ENCODE peak calls at places on chromosome 2, in ten cellular contexts. U, B, O, N, Q, W, V, J, T and X are unnamed samples.
A peak's percentile ranks its signal among the peaks of the same experiment; 100 is the strongest.

GRCh38 chr2:210541280-210541902 is 15.0 kb upstream of the CPS1 start:
- DNase-seq in U (peak; percentile 37), B (no peak), O (no peak), N (peak; percentile 24), Q (no peak), W (no peak), V (peak; percentile 95), J (no peak), T (no peak), X (peak; percentile 44)

GRCh38 chr2:71668326-71669057 is 215.1 kb downstream of the DYSF start:
- DNase-seq in U (no peak), B (peak; percentile 29), O (no peak), N (no peak), Q (no peak), W (no peak), V (no peak), J (no peak), T (no peak), X (no peak)

GRCh38 chr2:18752022-18752493 is 162.7 kb upstream of the NT5C1B start:
- DNase-seq in U (peak; percentile 27), B (no peak), O (peak; percentile 37), N (peak; percentile 91), Q (no peak), W (no peak), V (peak; percentile 73), J (no peak), T (no peak), X (peak; percentile 85)

GRCh38 chr2:117917223-117917917 is 96.5 kb downstream of the CCDC93 start:
- DNase-seq in U (no peak), B (no peak), O (peak; percentile 14), N (no peak), Q (no peak), W (no peak), V (peak; percentile 82), J (peak; percentile 66), T (no peak), X (peak; percentile 59)

GRCh38 chr2:27582129-27582694 is 630 bp upstream of the ZNF512 start:
- DNase-seq in U (peak; percentile 4), B (no peak), O (no peak), N (no peak), Q (no peak), W (no peak), V (no peak), J (no peak), T (no peak), X (no peak)

GRCh38 chr2:234211797-234212196 is 161.3 kb downstream of the SPP2 start:
- DNase-seq in U (no peak), B (no peak), O (peak; percentile 48), N (peak; percentile 28), Q (no peak), W (no peak), V (no peak), J (no peak), T (no peak), X (peak; percentile 90)

GRCh38 chr2:108184421-108184820 is 55.3 kb upstream of the SULT1C3 start:
- DNase-seq in U (peak; percentile 13), B (no peak), O (peak; percentile 10), N (peak; percentile 16), Q (no peak), W (peak; percentile 17), V (peak; percentile 29), J (no peak), T (no peak), X (peak; percentile 70)

GRCh38 chr2:232927793-232928563 is 57.9 kb downstream of the SNORC start:
- DNase-seq in U (no peak), B (no peak), O (no peak), N (no peak), Q (no peak), W (peak; percentile 18), V (no peak), J (no peak), T (no peak), X (no peak)

GRCh38 chr2:10028988-10029874 is 14.1 kb upstream of the KLF11 start:
- DNase-seq in U (no peak), B (peak; percentile 68), O (no peak), N (no peak), Q (peak; percentile 55), W (peak; percentile 43), V (no peak), J (no peak), T (peak; percentile 76), X (peak; percentile 75)

GRCh38 chr2:52144588-52144987 is 1112.7 kb upstream of the NRXN1 start:
- DNase-seq in U (no peak), B (no peak), O (peak; percentile 15), N (no peak), Q (no peak), W (no peak), V (no peak), J (no peak), T (no peak), X (peak; percentile 35)

GRCh38 chr2:9085353-9085752 is 81.9 kb upstream of the MBOAT2 start:
- DNase-seq in U (peak; percentile 50), B (no peak), O (peak; percentile 38), N (peak; percentile 32), Q (no peak), W (no peak), V (no peak), J (peak; percentile 26), T (no peak), X (no peak)

GRCh38 chr2:214192711-214193110 is 218.1 kb upstream of the VWC2L start:
- DNase-seq in U (peak; percentile 62), B (no peak), O (peak; percentile 20), N (peak; percentile 12), Q (no peak), W (no peak), V (no peak), J (no peak), T (no peak), X (no peak)

GRCh38 chr2:236309669-236310029 is 45.4 kb upstream of the ASB18 start:
- DNase-seq in U (no peak), B (peak; percentile 73), O (peak; percentile 8), N (no peak), Q (no peak), W (peak; percentile 68), V (peak; percentile 31), J (no peak), T (no peak), X (peak; percentile 42)

GRCh38 chr2:209958016-209958415 is 44.4 kb upstream of the RPE start:
- DNase-seq in U (no peak), B (no peak), O (no peak), N (no peak), Q (no peak), W (no peak), V (no peak), J (no peak), T (no peak), X (no peak)

GRCh38 chr2:7052404-7052803 is 135.2 kb downstream of the RNF144A start:
- DNase-seq in U (no peak), B (no peak), O (no peak), N (no peak), Q (no peak), W (no peak), V (no peak), J (no peak), T (peak; percentile 54), X (no peak)

GRCh38 chr2:219296631-219297391 is 12.4 kb downstream of the PTPRN start:
- DNase-seq in U (no peak), B (no peak), O (no peak), N (no peak), Q (no peak), W (no peak), V (no peak), J (no peak), T (no peak), X (no peak)

GRCh38 chr2:84946204-84947009 is 24.6 kb upstream of the KCMF1 start:
- DNase-seq in U (peak; percentile 76), B (no peak), O (peak; percentile 67), N (no peak), Q (no peak), W (no peak), V (peak; percentile 96), J (no peak), T (peak; percentile 66), X (peak; percentile 56)

GRCh38 chr2:107002735-107003134 is 116.8 kb upstream of the ST6GAL2 start:
- DNase-seq in U (no peak), B (no peak), O (peak; percentile 20), N (peak; percentile 33), Q (no peak), W (no peak), V (no peak), J (peak; percentile 45), T (no peak), X (peak; percentile 52)

GRCh38 chr2:98637401-98638144 is 29.2 kb downstream of the UNC50 start:
- DNase-seq in U (no peak), B (no peak), O (no peak), N (no peak), Q (no peak), W (no peak), V (no peak), J (no peak), T (no peak), X (no peak)

GRCh38 chr2:227748079-227748478 is 2.4 kb downstream of the SCYGR8 start:
- DNase-seq in U (no peak), B (peak; percentile 73), O (no peak), N (no peak), Q (no peak), W (peak; percentile 36), V (peak; percentile 63), J (no peak), T (no peak), X (no peak)

GRCh38 chr2:236572482-236572881 is 2.9 kb downstream of the ACKR3 start:
- DNase-seq in U (peak; percentile 29), B (no peak), O (peak; percentile 60), N (no peak), Q (peak; percentile 56), W (no peak), V (no peak), J (no peak), T (no peak), X (no peak)

GRCh38 chr2:59996830-59997229 is 556.6 kb downstream of the BCL11A start:
- DNase-seq in U (no peak), B (no peak), O (no peak), N (no peak), Q (no peak), W (no peak), V (no peak), J (no peak), T (no peak), X (no peak)
- TF ChIP-seq CTCF in U (no peak), B (no peak), O (no peak), N (no peak), Q (no peak), W (no peak), V (no peak), J (no peak), T (no peak), X (no peak)

GRCh38 chr2:66665124-66665984 is 230.4 kb downstream of the MEIS1 start:
- DNase-seq in U (peak; percentile 25), B (no peak), O (peak; percentile 29), N (peak; percentile 22), Q (no peak), W (no peak), V (no peak), J (no peak), T (no peak), X (peak; percentile 41)
- TF ChIP-seq CTCF in U (no peak), B (no peak), O (no peak), N (no peak), Q (no peak), W (no peak), V (no peak), J (no peak), T (no peak), X (no peak)

GRCh38 chr2:31079665-31080064 is 58.6 kb downstream of the GALNT14 start:
- DNase-seq in U (no peak), B (peak; percentile 75), O (no peak), N (no peak), Q (no peak), W (peak; percentile 55), V (peak; percentile 16), J (no peak), T (no peak), X (no peak)
- TF ChIP-seq CTCF in U (no peak), B (peak; percentile 69), O (no peak), N (peak; percentile 5), Q (no peak), W (peak; percentile 53), V (peak; percentile 62), J (no peak), T (no peak), X (peak; percentile 5)

GRCh38 chr2:43104106-43104505 is 122.3 kb downstream of the ZFP36L2 start:
- DNase-seq in U (no peak), B (no peak), O (no peak), N (no peak), Q (no peak), W (no peak), V (no peak), J (no peak), T (no peak), X (no peak)
- TF ChIP-seq CTCF in U (no peak), B (no peak), O (no peak), N (no peak), Q (no peak), W (no peak), V (no peak), J (no peak), T (no peak), X (no peak)